ENCODE peak calls at places on chromosomes 11 and 22, in five cellular contexts. B, X, E, D and P are unnamed samples.

GRCh38 chr11:123033895-123034294 is 28.0 kb downstream of the HSPA8 start:
- DNase-seq in B (no peak), E (no peak), X (no peak), D (no peak), P (no peak)

GRCh38 chr11:86101493-86101892 is 32.6 kb upstream of the PICALM start:
- DNase-seq in D (no peak), E (no peak), B (peak), X (no peak), P (no peak)

GRCh38 chr11:69212121-69213110 is 56.7 kb downstream of the SMIM38 start:
- DNase-seq in D (peak), E (no peak), X (no peak), B (no peak), P (no peak)

GRCh38 chr11:59550842-59551650 is 39.7 kb downstream of the OR4D9 start:
- DNase-seq in B (peak), E (peak), D (peak), X (peak), P (peak)

GRCh38 chr22:26903030-26903856 is 245.9 kb downstream of the MIAT start:
- DNase-seq in D (peak), E (no peak), B (no peak), X (peak), P (no peak)

GRCh38 chr22:39317756-39318506 is 1.5 kb downstream of the RPL3 start:
- DNase-seq in D (no peak), E (no peak), X (peak), B (peak), P (no peak)

GRCh38 chr11:123381817-123382554 is 48.1 kb upstream of the GRAMD1B start:
- DNase-seq in X (no peak), B (no peak), E (no peak), D (no peak), P (no peak)

GRCh38 chr11:123195182-123196059 is at the start of gene CLMP:
- DNase-seq in D (peak), X (no peak), B (peak), E (no peak), P (peak)

GRCh38 chr11:62922653-62923371 is 1.6 kb upstream of the CHRM1 start:
- DNase-seq in B (no peak), E (peak), D (peak), X (peak), P (no peak)

GRCh38 chr11:59573216-59573615 is 42.4 kb downstream of the OSBP start:
- DNase-seq in X (no peak), D (no peak), E (no peak), B (peak), P (no peak)

GRCh38 chr11:118211006-118211405 is 13.8 kb downstream of the JAML start:
- DNase-seq in D (peak), X (no peak), E (no peak), B (no peak), P (no peak)

GRCh38 chr11:70490723-70491558 is 92.6 kb downstream of the CTTN start:
- DNase-seq in B (no peak), X (no peak), D (no peak), E (no peak), P (no peak)

GRCh38 chr11:127003260-127003981 is 2.9 kb upstream of the KIRREL3 start:
- DNase-seq in B (peak), D (peak), E (no peak), X (no peak), P (peak)

GRCh38 chr11:65416341-65417185 is 6.0 kb upstream of the NEAT1 start:
- DNase-seq in X (peak), B (peak), D (peak), E (peak), P (peak)

GRCh38 chr11:106305458-106305857 is 228.0 kb downstream of the AASDHPPT start:
- DNase-seq in B (no peak), E (no peak), D (no peak), X (no peak), P (no peak)

GRCh38 chr11:31798057-31799035 is 12.8 kb downstream of the PAX6 start:
- DNase-seq in E (no peak), D (peak), B (no peak), X (no peak), P (peak)

GRCh38 chr11:106495046-106495445 is 417.6 kb downstream of the AASDHPPT start:
- DNase-seq in X (no peak), D (no peak), E (no peak), B (no peak), P (no peak)

GRCh38 chr11:68340003-68340767 is 27.8 kb downstream of the LRP5 start:
- DNase-seq in D (no peak), B (no peak), X (peak), E (no peak), P (no peak)

GRCh38 chr11:12506502-12506921 is 129.1 kb downstream of the PARVA start:
- DNase-seq in X (no peak), B (peak), D (no peak), E (no peak), P (no peak)

GRCh38 chr22:36328635-36329216 is 59.0 kb downstream of the MYH9 start:
- DNase-seq in E (peak), B (peak), X (peak), D (no peak), P (no peak)

GRCh38 chr11:94613120-94613519 is 46.0 kb downstream of the PIWIL4 start:
- DNase-seq in E (no peak), D (no peak), X (no peak), B (no peak), P (no peak)

GRCh38 chr11:100151944-100152343 is 535.1 kb upstream of the ARHGAP42 start:
- DNase-seq in X (no peak), D (no peak), E (no peak), B (peak), P (no peak)

GRCh38 chr11:120061761-120062560 is 76.0 kb downstream of the TRIM29 start:
- DNase-seq in B (no peak), D (peak), X (no peak), E (no peak), P (peak)

GRCh38 chr22:36344106-36344827 is 43.5 kb downstream of the MYH9 start:
- DNase-seq in B (no peak), D (no peak), E (peak), X (no peak), P (no peak)

GRCh38 chr11:60710482-60710881 is 11.1 kb downstream of the MS4A8 start:
- DNase-seq in X (no peak), B (no peak), D (peak), E (no peak), P (no peak)

GRCh38 chr11:8867856-8868705 is 42.9 kb upstream of the AKIP1 start:
- DNase-seq in D (no peak), E (no peak), X (no peak), B (peak), P (no peak)

GRCh38 chr11:117673561-117673960 is 123.5 kb downstream of the DSCAML1 start:
- DNase-seq in E (no peak), B (no peak), X (no peak), D (no peak), P (no peak)

GRCh38 chr22:31969789-31970489 is 25.6 kb downstream of the YWHAH start:
- DNase-seq in E (peak), B (peak), D (peak), X (peak), P (peak)

GRCh38 chr11:2776351-2777061 is 76.7 kb upstream of the KCNQ1OT1 start:
- DNase-seq in D (peak), E (no peak), B (no peak), X (no peak), P (no peak)

GRCh38 chr11:73230276-73230875 is 12.3 kb downstream of the P2RY2 start:
- DNase-seq in B (no peak), D (peak), E (no peak), X (no peak), P (no peak)

GRCh38 chr11:58775066-58775708 is 43.4 kb upstream of the GLYAT start:
- DNase-seq in E (no peak), D (no peak), X (no peak), B (no peak), P (no peak)

GRCh38 chr11:57785072-57785471 is 23.5 kb downstream of the CTNND1 start:
- DNase-seq in E (no peak), X (no peak), B (no peak), D (no peak), P (no peak)

GRCh38 chr11:125376117-125376516 is 119.9 kb downstream of the FEZ1 start:
- DNase-seq in E (no peak), B (peak), X (no peak), D (no peak), P (no peak)

GRCh38 chr22:35037089-35037488 is 28.9 kb upstream of the ISX start:
- DNase-seq in B (no peak), X (peak), E (no peak), D (peak), P (no peak)

GRCh38 chr11:1389103-1389931 is 417 bp upstream of the BRSK2 start:
- DNase-seq in D (peak), E (peak), X (peak), B (peak), P (peak)
- TF ChIP-seq CTCF in D (no peak), E (no peak), X (no peak), B (no peak), P (no peak)

GRCh38 chr11:44120169-44120568 is 24.7 kb downstream of the EXT2 start:
- DNase-seq in D (no peak), B (no peak), E (no peak), X (no peak), P (no peak)
- TF ChIP-seq CTCF in D (no peak), B (peak), E (no peak), X (peak), P (no peak)

DNA sequence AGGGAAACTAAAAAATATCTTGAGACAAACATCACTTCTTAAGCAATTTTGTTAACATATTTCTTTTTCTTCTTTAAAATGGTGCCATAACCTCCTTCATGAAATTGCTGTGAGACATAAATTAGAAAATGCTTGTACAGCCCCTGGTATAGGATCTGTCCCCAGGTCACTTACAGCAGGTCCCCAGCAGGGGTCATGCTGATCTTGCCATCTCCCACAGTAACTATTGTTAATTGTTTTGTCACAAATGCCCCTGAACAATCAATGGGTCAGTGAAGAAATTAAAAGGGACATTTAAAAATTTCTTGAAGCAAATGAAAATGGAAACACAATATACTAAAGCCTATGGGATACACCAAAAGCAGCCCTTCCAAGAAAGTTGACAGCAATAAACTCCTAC is 99.8 kb upstream of the OR4B1 start:
- DNase-seq in B (no peak), X (peak), D (peak), E (no peak), P (no peak)
- TF ChIP-seq CTCF in B (peak), X (peak), D (no peak), E (peak), P (no peak)

GRCh38 chr11:13776134-13776815 is 107.8 kb downstream of the FAR1 start:
- DNase-seq in B (no peak), X (peak), E (peak), D (no peak), P (no peak)
- TF ChIP-seq CTCF in B (peak), X (peak), E (peak), D (no peak), P (no peak)

DNA sequence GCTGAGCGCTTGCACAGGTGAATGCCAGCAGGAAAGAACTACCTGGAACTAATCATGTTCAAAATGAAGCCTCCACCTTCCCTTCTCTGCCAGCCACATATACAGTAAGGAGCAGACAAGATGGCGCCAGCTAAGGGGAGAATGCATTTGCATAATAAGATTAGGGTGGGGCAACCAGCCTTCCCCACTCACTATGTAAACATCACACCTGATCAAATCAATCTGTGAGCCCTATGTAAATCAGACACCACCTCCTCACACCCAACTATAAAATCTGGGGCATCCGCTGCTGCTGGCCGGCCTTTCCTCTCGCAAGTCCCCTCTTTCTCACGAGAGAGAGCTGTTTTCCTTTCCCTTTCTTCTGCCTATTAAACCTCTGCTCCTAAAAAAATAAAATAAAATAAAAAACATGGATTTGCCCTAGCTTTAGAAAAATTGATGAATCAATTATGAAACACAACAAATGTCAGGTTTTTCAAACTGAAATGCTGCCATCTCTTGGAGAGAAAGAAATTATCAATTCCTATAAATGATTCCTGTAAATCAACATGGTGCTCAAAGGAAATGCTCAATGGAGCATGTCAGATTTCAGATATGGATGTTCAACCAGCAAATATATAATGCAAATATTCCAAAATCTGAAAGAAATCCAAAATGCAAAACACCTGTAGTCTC is 108.9 kb downstream of the SGSM3 start:
- DNase-seq in E (no peak), X (no peak), B (no peak), D (no peak), P (no peak)
- TF ChIP-seq CTCF in E (no peak), X (peak), B (no peak), D (no peak), P (no peak)